ENCODE peak calls at places on chromosomes 13 and 19, in four cellular contexts. V is HepG2, A is A549, E is K562. B is an unnamed sample.

GRCh38 chr19:27966390-27966816 is 1246.5 kb downstream of the UQCRFS1 start:
- DNase-seq in V (no peak), A (peak; percentile 31), E (no peak), B (no peak)

GRCh38 chr19:42282036-42282762 is 13.1 kb downstream of the CIC start:
- DNase-seq in V (no peak), A (no peak), E (no peak), B (no peak)

GRCh38 chr13:112638157-112638750 is 50.3 kb upstream of the TUBGCP3 start:
- DNase-seq in V (no peak), A (no peak), E (no peak), B (no peak)

GRCh38 chr13:114099918-114100445 is 32.4 kb downstream of the RASA3 start:
- DNase-seq in V (peak; percentile 15), A (peak; percentile 62), E (no peak), B (no peak)

GRCh38 chr13:32081591-32081990 is 50.0 kb downstream of the FRY start:
- DNase-seq in V (no peak), A (no peak), E (no peak), B (no peak)

GRCh38 chr19:57675881-57676280 is 5.9 kb upstream of the ZNF551 start:
- DNase-seq in V (no peak), A (no peak), E (no peak), B (no peak)

GRCh38 chr19:13727798-13728197 is 36.5 kb upstream of the MRI1 start:
- DNase-seq in V (no peak), A (no peak), E (no peak), B (no peak)

GRCh38 chr19:409515-410242 is 732 bp upstream of the C2CD4C start:
- DNase-seq in V (no peak), A (no peak), E (no peak), B (no peak)

GRCh38 chr19:18541992-18542935 is 1.1 kb downstream of the FKBP8 start:
- DNase-seq in V (no peak), A (no peak), E (no peak), B (no peak)

GRCh38 chr13:60797112-60797511 is 400.1 kb downstream of the TDRD3 start:
- DNase-seq in V (no peak), A (no peak), E (no peak), B (no peak)

GRCh38 chr13:80173224-80173623 is 167.7 kb downstream of the SPRY2 start:
- DNase-seq in V (no peak), A (no peak), E (no peak), B (no peak)

GRCh38 chr13:36998624-36999041 is 507 bp downstream of the ALG5 start:
- DNase-seq in V (no peak), A (no peak), E (peak; percentile 15), B (no peak)

GRCh38 chr19:11014403-11014911 is 53.6 kb downstream of the SMARCA4 start:
- DNase-seq in V (no peak), A (no peak), E (no peak), B (no peak)

GRCh38 chr13:33164331-33164730 is 121.2 kb downstream of the STARD13 start:
- DNase-seq in V (peak; percentile 31), A (no peak), E (no peak), B (no peak)

GRCh38 chr19:7257148-7258041 is 36.8 kb downstream of the INSR start:
- DNase-seq in V (peak; percentile 68), A (peak; percentile 5), E (peak; percentile 24), B (no peak)

GRCh38 chr13:97224544-97225324 is 2.6 kb downstream of the MBNL2 start:
- DNase-seq in V (peak; percentile 66), A (no peak), E (peak; percentile 42), B (no peak)

GRCh38 chr19:15379996-15380647 is 535 bp upstream of the AKAP8 start:
- DNase-seq in V (peak; percentile 48), A (peak; percentile 74), E (peak; percentile 63), B (no peak)

GRCh38 chr19:15464394-15465385 is at the start of gene RASAL3:
- DNase-seq in V (no peak), A (no peak), E (no peak), B (peak; percentile 51)

GRCh38 chr19:18290250-18291018 is 9.0 kb upstream of the JUND start:
- DNase-seq in V (no peak), A (no peak), E (peak; percentile 9), B (peak; percentile 79)

GRCh38 chr19:19121371-19121770 is 16.9 kb downstream of the TMEM161A start:
- DNase-seq in V (no peak), A (no peak), E (no peak), B (no peak)

GRCh38 chr13:109768176-109768575 is 18.2 kb downstream of the IRS2 start:
- DNase-seq in V (no peak), A (no peak), E (no peak), B (no peak)

GRCh38 chr19:14952767-14953166 is 11.5 kb downstream of the OR7C2 start:
- DNase-seq in V (no peak), A (no peak), E (no peak), B (no peak)

GRCh38 chr19:35355851-35356460 is 2.3 kb upstream of the FFAR3 start:
- DNase-seq in V (no peak), A (no peak), E (no peak), B (no peak)

GRCh38 chr19:17779281-17779930 is 15.5 kb upstream of the B3GNT3 start:
- DNase-seq in V (no peak), A (peak; percentile 90), E (peak; percentile 85), B (no peak)

GRCh38 chr13:108214511-108215383 is 589 bp downstream of the LIG4 start:
- DNase-seq in V (no peak), A (no peak), E (no peak), B (no peak)

GRCh38 chr13:109074436-109074835 is 445.0 kb downstream of the MYO16 start:
- DNase-seq in V (no peak), A (no peak), E (no peak), B (no peak)

DNA sequence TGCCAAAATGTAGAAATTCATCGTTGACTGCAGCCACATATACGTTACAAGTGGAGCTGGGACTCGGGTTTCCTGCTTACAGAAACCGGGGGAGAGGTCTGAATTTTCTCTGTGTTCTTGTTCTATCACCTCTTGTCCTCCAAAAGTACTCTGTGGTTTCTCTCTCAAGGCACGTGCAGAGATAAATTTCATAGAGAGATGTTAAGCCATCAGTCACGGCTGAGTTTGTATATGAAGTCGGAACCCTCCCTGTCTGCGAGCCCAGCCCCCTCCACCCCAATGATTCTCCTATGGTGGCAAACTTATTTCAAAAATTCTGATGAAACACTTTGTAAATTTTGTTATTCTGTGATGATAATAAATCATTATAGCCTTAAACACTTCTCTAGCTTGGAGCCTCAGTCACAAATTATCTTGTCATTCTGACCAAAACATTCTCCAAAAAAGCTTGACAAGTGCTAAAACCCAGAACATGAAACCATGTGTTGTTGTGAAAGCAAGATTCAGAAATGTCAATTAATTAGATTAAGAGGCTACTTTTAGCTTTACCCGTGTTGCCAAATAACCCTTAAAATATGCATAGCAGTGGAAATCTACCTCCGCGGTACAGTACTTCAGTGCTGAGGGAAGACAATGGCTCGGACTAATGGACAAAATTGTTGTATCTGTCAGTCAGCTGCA is 87.4 kb downstream of the TSHZ3 start:
- DNase-seq in V (no peak), A (no peak), E (no peak), B (no peak)
- TF ChIP-seq ESRRA in V (no peak), A (no peak), E (no peak), B (no peak)

DNA sequence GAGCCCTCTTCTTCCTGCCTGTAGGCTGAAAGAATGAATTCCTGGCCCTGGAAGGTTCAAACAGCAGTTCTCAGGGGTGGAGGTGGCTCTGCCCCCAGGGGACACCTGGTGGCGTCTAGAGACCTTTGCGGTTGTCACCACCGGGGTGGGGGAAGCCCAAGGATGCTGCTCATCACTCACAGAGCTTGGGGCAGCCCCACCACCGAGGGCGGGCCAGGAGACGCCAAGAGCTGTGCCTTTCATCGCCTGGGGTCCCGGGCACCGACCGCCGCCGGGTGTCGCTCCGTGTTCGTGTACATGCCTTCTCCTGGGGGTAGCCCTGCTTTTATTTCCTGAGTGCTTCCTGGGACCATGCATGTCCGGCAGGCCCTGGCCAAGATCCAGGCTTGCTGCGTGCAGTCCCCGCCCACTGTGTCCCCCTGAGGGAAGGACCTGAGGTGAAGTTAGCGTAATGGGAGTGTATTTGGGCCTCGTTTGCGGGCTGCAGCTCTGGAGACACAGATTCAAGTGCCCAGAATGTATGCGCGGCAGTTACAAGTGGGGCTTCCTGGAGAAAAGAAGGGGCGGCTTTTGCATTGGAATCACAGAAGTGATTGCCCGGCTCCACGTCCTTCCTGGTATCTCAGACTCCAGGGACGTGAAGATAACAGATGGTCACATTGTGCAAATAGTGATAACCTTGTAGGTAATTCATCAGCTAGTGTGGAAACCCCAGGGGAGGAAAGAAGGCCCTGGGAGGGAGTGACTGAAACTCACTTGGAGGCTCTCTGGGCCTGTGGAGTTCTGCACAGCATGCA is 7.8 kb downstream of the DOT1L start:
- DNase-seq in V (peak; percentile 76), A (no peak), E (peak; percentile 51), B (peak; percentile 90)
- H3K27ac ChIP-seq in V (peak overlapping the region; percentile 96), A (peak overlapping the region; percentile 89), E (peak overlapping the region; percentile 28), B (peak overlapping the region; percentile 74)

DNA sequence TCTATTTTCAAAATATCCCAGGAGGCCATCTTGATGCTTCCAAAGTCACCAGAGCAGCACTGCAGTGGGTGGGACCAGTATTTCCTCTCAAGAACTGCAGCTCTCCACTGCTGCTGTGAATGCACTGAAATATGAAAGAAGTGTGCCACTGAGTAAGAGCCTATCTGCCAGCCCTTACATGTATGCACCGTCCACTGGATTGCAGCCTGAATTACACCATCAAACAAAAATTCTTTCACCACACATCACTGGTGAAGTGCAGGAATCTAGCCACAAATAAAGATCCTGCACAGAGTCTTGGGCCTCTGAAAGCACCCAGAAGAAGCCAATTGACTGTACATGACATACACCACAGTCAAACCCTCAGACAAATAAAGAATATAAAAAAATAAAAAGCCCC is 249.0 kb downstream of the LHFPL6 start:
- DNase-seq in V (no peak), A (no peak), E (no peak), B (no peak)
- TF ChIP-seq ESRRA in V (no peak), A (no peak), E (no peak), B (no peak)

DNA sequence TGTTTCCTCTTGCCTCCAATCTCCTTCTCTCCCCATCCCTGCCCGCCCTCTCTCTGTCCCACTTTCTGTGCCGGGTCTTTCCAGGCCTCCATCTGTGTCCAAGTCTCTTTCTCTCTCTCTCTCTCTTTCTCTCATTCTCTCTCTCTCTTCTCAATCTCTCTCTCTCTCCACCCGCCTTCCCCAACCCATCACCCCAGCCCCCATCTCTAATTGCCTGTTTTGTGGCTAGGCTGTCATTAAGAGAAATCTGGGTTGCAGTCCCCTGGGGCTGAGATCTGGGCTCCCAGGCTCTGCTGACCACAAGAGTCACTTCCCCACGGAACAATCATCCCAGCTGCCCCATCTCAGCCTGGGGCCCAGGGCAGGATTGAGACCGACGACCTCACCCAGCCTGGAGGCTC is 2.5 kb downstream of the COL5A3 start:
- DNase-seq in V (no peak), A (no peak), E (no peak), B (no peak)
- H3K27ac ChIP-seq in V (no peak overlapping the region), A (no peak overlapping the region), E (no peak overlapping the region), B (no peak overlapping the region)

GRCh38 chr13:51619614-51620013 is 35.4 kb downstream of the WDFY2 start:
- DNase-seq in V (no peak), A (no peak), E (no peak), B (no peak)
- TF ChIP-seq ESRRA in V (no peak), A (no peak), E (no peak), B (no peak)

GRCh38 chr19:8368136-8368535 is 4.2 kb downstream of the ANGPTL4 start:
- DNase-seq in V (no peak), A (no peak), E (no peak), B (no peak)
- H3K27ac ChIP-seq in V (no peak overlapping the region), A (peak overlapping the region; percentile 79), E (no peak overlapping the region), B (no peak overlapping the region)

GRCh38 chr13:20810808-20811207 is 37.0 kb upstream of the EEF1AKMT1 start:
- DNase-seq in V (no peak), A (no peak), E (no peak), B (no peak)
- TF ChIP-seq ESRRA in V (no peak), A (no peak), E (no peak), B (no peak)